ENCODE peak calls at places on chromosomes 3 and 15, in four cellular contexts. One of them, this sample, is unnamed.

GRCh38 chr15:88920186-88920891 is 7.2 kb upstream of the MFGE8 start:
- DNase-seq in H7: no peak
- DNase-seq in AG10803: peak; percentile 70
- DNase-seq in aorta: peak; percentile 76
- DNase-seq in this sample: no peak

GRCh38 chr3:25747033-25747432 is 36.2 kb downstream of the NGLY1 start:
- DNase-seq in H7: no peak
- DNase-seq in aorta: no peak
- DNase-seq in AG10803: no peak
- DNase-seq in this sample: no peak

GRCh38 chr3:124409650-124410275 is 320.5 kb upstream of the UMPS start:
- DNase-seq in H7: no peak
- DNase-seq in aorta: no peak
- DNase-seq in AG10803: peak; percentile 12
- DNase-seq in this sample: no peak

GRCh38 chr3:107630779-107631178 is 108.0 kb downstream of the BBX start:
- DNase-seq in AG10803: no peak
- DNase-seq in aorta: no peak
- DNase-seq in H7: no peak
- DNase-seq in this sample: no peak

GRCh38 chr15:100400996-100401395 is 59.2 kb upstream of the ADAMTS17 start:
- DNase-seq in aorta: no peak
- DNase-seq in H7: no peak
- DNase-seq in AG10803: no peak
- DNase-seq in this sample: no peak

GRCh38 chr3:151309566-151309965 is 7.1 kb downstream of the GPR87 start:
- DNase-seq in AG10803: no peak
- DNase-seq in aorta: no peak
- DNase-seq in H7: no peak
- DNase-seq in this sample: no peak

GRCh38 chr15:48432688-48433087 is 101.5 kb downstream of the DUT start:
- DNase-seq in H7: no peak
- DNase-seq in aorta: no peak
- DNase-seq in AG10803: no peak
- DNase-seq in this sample: no peak

GRCh38 chr3:9909221-9910013 is 6.8 kb downstream of the IL17RE start:
- DNase-seq in H7: no peak
- DNase-seq in aorta: peak; percentile 22
- DNase-seq in AG10803: no peak
- DNase-seq in this sample: no peak

GRCh38 chr3:116037954-116038911 is 407.1 kb downstream of the LSAMP start:
- DNase-seq in AG10803: peak; percentile 64
- DNase-seq in aorta: no peak
- DNase-seq in H7: no peak
- DNase-seq in this sample: no peak

GRCh38 chr3:169454823-169455222 is 208.7 kb downstream of the MECOM start:
- DNase-seq in H7: no peak
- DNase-seq in AG10803: peak; percentile 55
- DNase-seq in aorta: no peak
- DNase-seq in this sample: no peak

GRCh38 chr15:62115847-62116246 is 49.1 kb downstream of the C2CD4A start:
- DNase-seq in H7: no peak
- DNase-seq in aorta: no peak
- DNase-seq in AG10803: no peak
- DNase-seq in this sample: no peak

GRCh38 chr3:153379516-153379915 is 217.5 kb downstream of the RAP2B start:
- DNase-seq in AG10803: peak; percentile 76
- DNase-seq in aorta: no peak
- DNase-seq in H7: no peak
- DNase-seq in this sample: no peak

GRCh38 chr15:47652853-47653243 is 64.5 kb upstream of the SEMA6D start:
- DNase-seq in AG10803: no peak
- DNase-seq in aorta: no peak
- DNase-seq in H7: no peak
- DNase-seq in this sample: no peak

GRCh38 chr3:191239439-191240035 is 40.5 kb downstream of the OSTN start:
- DNase-seq in AG10803: no peak
- DNase-seq in H7: peak; percentile 16
- DNase-seq in aorta: no peak
- DNase-seq in this sample: no peak

GRCh38 chr3:96236499-96236898 is 577.9 kb upstream of the EPHA6 start:
- DNase-seq in AG10803: no peak
- DNase-seq in H7: no peak
- DNase-seq in aorta: no peak
- DNase-seq in this sample: no peak

GRCh38 chr3:160564949-160565441 is 376 bp downstream of the KPNA4 start:
- DNase-seq in AG10803: peak; percentile 63
- DNase-seq in H7: peak; percentile 81
- DNase-seq in aorta: peak; percentile 90
- DNase-seq in this sample: peak; percentile 78

GRCh38 chr3:160566499-160566898 is 1.1 kb upstream of the KPNA4 start:
- DNase-seq in aorta: no peak
- DNase-seq in AG10803: no peak
- DNase-seq in H7: no peak
- DNase-seq in this sample: no peak

GRCh38 chr3:160564205-160564922 is 1.0 kb downstream of the KPNA4 start:
- DNase-seq in H7: peak; percentile 50
- DNase-seq in aorta: peak; percentile 80
- DNase-seq in AG10803: no peak
- DNase-seq in this sample: peak; percentile 64

GRCh38 chr3:160565442-160566403 is at the start of gene KPNA4:
- DNase-seq in H7: peak; percentile 97
- DNase-seq in aorta: peak; percentile 99
- DNase-seq in AG10803: peak; percentile 96
- DNase-seq in this sample: peak; percentile 98

GRCh38 chr3:160562952-160563351 is 2.4 kb downstream of the KPNA4 start:
- DNase-seq in H7: no peak
- DNase-seq in AG10803: no peak
- DNase-seq in aorta: no peak
- DNase-seq in this sample: no peak
- H3K4me3 ChIP-seq in H7: no peak overlapping the region
- H3K4me3 ChIP-seq in AG10803: peak overlapping the region; percentile 7
- H3K4me3 ChIP-seq in aorta: no peak overlapping the region
- H3K4me3 ChIP-seq in this sample: no peak overlapping the region

DNA sequence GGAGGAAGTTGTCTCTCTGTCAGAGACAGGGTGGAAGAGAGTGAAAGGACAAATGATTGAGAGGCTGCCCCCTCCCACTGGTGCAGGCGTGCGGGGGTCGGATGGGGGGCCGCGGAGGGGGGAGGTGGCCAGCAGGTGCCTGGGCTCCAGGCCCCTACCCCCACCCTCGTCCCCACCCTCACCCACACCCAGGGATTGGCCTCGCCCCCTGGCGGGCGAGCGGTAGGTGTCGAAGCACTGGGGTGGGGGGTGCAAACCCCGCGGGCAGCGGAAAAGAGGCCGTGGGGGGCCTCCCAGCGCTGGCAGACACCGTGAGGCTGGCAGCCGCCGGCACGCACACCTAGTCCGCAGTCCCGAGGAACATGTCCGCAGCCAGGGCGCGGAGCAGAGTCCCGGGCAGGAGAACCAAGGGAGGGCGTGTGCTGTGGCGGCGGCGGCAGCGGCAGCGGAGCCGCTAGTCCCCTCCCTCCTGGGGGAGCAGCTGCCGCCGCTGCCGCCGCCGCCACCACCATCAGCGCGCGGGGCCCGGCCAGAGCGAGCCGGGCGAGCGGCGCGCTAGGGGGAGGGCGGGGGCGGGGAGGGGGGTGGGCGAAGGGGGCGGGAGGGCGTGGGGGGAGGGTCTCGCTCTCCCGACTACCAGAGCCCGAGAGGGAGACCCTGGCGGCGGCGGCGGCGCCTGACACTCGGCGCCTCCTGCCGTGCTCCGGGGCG is at the start of gene KAT2B:
- DNase-seq in H7: peak; percentile 90
- DNase-seq in AG10803: peak; percentile 60
- DNase-seq in aorta: peak; percentile 92
- DNase-seq in this sample: peak; percentile 91
- H3K4me3 ChIP-seq in H7: peak within 1 kb of the TSS; percentile 70
- H3K4me3 ChIP-seq in AG10803: peak within 1 kb of the TSS; percentile 82
- H3K4me3 ChIP-seq in aorta: peak within 1 kb of the TSS; percentile 72
- H3K4me3 ChIP-seq in this sample: peak within 1 kb of the TSS; percentile 61

GRCh38 chr3:160226026-160226739 is 961 bp downstream of the C3orf80 start:
- DNase-seq in aorta: no peak
- DNase-seq in AG10803: no peak
- DNase-seq in H7: peak; percentile 72
- DNase-seq in this sample: no peak

GRCh38 chr3:160224256-160224655 is 966 bp upstream of the C3orf80 start:
- DNase-seq in H7: peak; percentile 30
- DNase-seq in aorta: no peak
- DNase-seq in AG10803: no peak
- DNase-seq in this sample: no peak

GRCh38 chr3:160226740-160227048 is 1.5 kb downstream of the C3orf80 start:
- DNase-seq in AG10803: no peak
- DNase-seq in H7: no peak
- DNase-seq in aorta: no peak
- DNase-seq in this sample: no peak

GRCh38 chr3:160224811-160225180 is 426 bp upstream of the C3orf80 start:
- DNase-seq in aorta: no peak
- DNase-seq in AG10803: no peak
- DNase-seq in H7: peak; percentile 36
- DNase-seq in this sample: no peak

GRCh38 chr3:160225181-160226025 is at the start of gene C3orf80:
- DNase-seq in H7: peak; percentile 83
- DNase-seq in AG10803: peak; percentile 30
- DNase-seq in aorta: peak; percentile 83
- DNase-seq in this sample: peak; percentile 70
- H3K4me3 ChIP-seq in H7: peak within 1 kb of the TSS; percentile 52
- H3K4me3 ChIP-seq in AG10803: peak within 1 kb of the TSS; percentile 55
- H3K4me3 ChIP-seq in aorta: peak within 1 kb of the TSS; percentile 53
- H3K4me3 ChIP-seq in this sample: no peak within 1 kb of the TSS

DNA sequence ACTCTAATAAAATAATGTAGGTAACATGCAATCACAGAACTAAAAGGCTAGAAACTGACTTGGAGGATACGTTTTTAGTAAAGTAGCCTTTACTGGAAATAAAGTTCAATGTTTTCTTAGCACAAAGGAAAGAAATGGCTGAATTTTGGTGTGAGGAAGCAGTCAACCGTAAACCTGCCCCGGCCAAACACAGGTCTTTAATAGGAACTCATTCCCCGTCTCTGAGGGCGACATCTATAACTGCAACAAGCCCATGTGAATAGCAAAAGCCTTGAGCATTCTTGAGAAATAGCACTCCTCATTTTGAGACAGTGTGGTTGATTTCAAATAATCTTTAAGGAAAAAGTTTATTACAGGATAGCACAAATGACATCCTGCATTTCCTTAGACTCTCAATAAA is 12.4 kb downstream of the IL17RD start:
- DNase-seq in AG10803: no peak
- DNase-seq in H7: no peak
- DNase-seq in aorta: no peak
- DNase-seq in this sample: no peak
- H3K4me3 ChIP-seq in AG10803: no peak overlapping the region
- H3K4me3 ChIP-seq in H7: no peak overlapping the region
- H3K4me3 ChIP-seq in aorta: no peak overlapping the region
- H3K4me3 ChIP-seq in this sample: no peak overlapping the region